ENCODE peak calls at places on chromosomes 5 and 9, in seven cellular contexts. S, C, G, W, M, E and Z are unnamed samples.

GRCh38 chr9:110452227-110452801 is 114.7 kb upstream of the TXNDC8 start:
- DNase-seq in C (no peak), S (no peak), M (no peak), W (no peak), G (no peak), E (peak), Z (peak)

GRCh38 chr5:136001531-136001930 is 27.3 kb upstream of the TGFBI start:
- DNase-seq in W (no peak), G (no peak), C (no peak), S (no peak), M (peak), E (no peak), Z (peak)

GRCh38 chr9:88835772-88836171 is 155.5 kb upstream of the S1PR3 start:
- DNase-seq in G (no peak), S (no peak), W (no peak), E (no peak), C (no peak), M (no peak), Z (no peak)

GRCh38 chr5:88734983-88735382 is 148.0 kb downstream of the MEF2C start:
- DNase-seq in W (no peak), G (no peak), C (no peak), S (no peak), E (no peak), M (no peak), Z (no peak)

GRCh38 chr5:29770936-29771335 is 1422.5 kb upstream of the CDH6 start:
- DNase-seq in G (no peak), E (no peak), C (no peak), S (no peak), W (no peak), M (no peak), Z (no peak)

GRCh38 chr5:100790170-100790665 is 112.9 kb downstream of the ST8SIA4 start:
- DNase-seq in G (no peak), M (no peak), S (no peak), C (peak), E (peak), W (peak), Z (no peak)

GRCh38 chr5:14718778-14719177 is 54.3 kb downstream of the OTULIN start:
- DNase-seq in E (no peak), M (no peak), S (no peak), G (no peak), C (no peak), W (no peak), Z (no peak)

GRCh38 chr9:83965350-83966208 is 14.4 kb downstream of the HNRNPK start:
- DNase-seq in G (no peak), E (no peak), W (no peak), M (no peak), C (peak), S (no peak), Z (no peak)

GRCh38 chr5:40043916-40044315 is 619.1 kb upstream of the DAB2 start:
- DNase-seq in C (no peak), G (no peak), M (no peak), W (no peak), E (no peak), S (no peak), Z (no peak)

GRCh38 chr5:39195198-39195826 is 24.1 kb downstream of the FYB1 start:
- DNase-seq in E (no peak), M (no peak), W (no peak), C (no peak), G (no peak), S (no peak), Z (no peak)

GRCh38 chr9:14433841-14434511 is 120.0 kb upstream of the NFIB start:
- DNase-seq in W (peak), E (no peak), C (no peak), G (peak), S (no peak), M (no peak), Z (peak)